ENCODE peak calls at places on chromosome 17, in four cellular contexts. One of them, this sample, is unnamed.

GRCh38 chr17:39679521-39680192 is 8.2 kb downstream of the PGAP3 start:
- DNase-seq in HuH-7.5: no peak
- DNase-seq in stimulated activated CD4-positive, alpha-beta T cell treated with anti-CD3 and anti-CD28 coated beads, TNF-alpha, amount 100 ng/mL, for 1 hour: no peak
- DNase-seq in stimulated activated CD8-positive, alpha-beta memory T cell treated with anti-CD3 and anti-CD28 coated beads, Interleukin-4, amount 100 ng/mL, for 1 hour: no peak
- DNase-seq in this sample: no peak

GRCh38 chr17:77110006-77110374 is 30.8 kb upstream of the SEC14L1 start:
- DNase-seq in HuH-7.5: no peak
- DNase-seq in stimulated activated CD4-positive, alpha-beta T cell treated with anti-CD3 and anti-CD28 coated beads, TNF-alpha, amount 100 ng/mL, for 1 hour: no peak
- DNase-seq in stimulated activated CD8-positive, alpha-beta memory T cell treated with anti-CD3 and anti-CD28 coated beads, Interleukin-4, amount 100 ng/mL, for 1 hour: no peak
- DNase-seq in this sample: peak

GRCh38 chr17:40901981-40902862 is 17.2 kb upstream of the KRT20 start:
- DNase-seq in HuH-7.5: peak
- DNase-seq in stimulated activated CD4-positive, alpha-beta T cell treated with anti-CD3 and anti-CD28 coated beads, TNF-alpha, amount 100 ng/mL, for 1 hour: no peak
- DNase-seq in stimulated activated CD8-positive, alpha-beta memory T cell treated with anti-CD3 and anti-CD28 coated beads, Interleukin-4, amount 100 ng/mL, for 1 hour: no peak
- DNase-seq in this sample: peak

GRCh38 chr17:27294689-27295630 is 1.0 kb downstream of the WSB1 start:
- DNase-seq in HuH-7.5: peak
- DNase-seq in stimulated activated CD4-positive, alpha-beta T cell treated with anti-CD3 and anti-CD28 coated beads, TNF-alpha, amount 100 ng/mL, for 1 hour: peak
- DNase-seq in stimulated activated CD8-positive, alpha-beta memory T cell treated with anti-CD3 and anti-CD28 coated beads, Interleukin-4, amount 100 ng/mL, for 1 hour: peak
- DNase-seq in this sample: peak

GRCh38 chr17:56665864-56666263 is 72.4 kb downstream of the NOG start:
- DNase-seq in HuH-7.5: no peak
- DNase-seq in stimulated activated CD4-positive, alpha-beta T cell treated with anti-CD3 and anti-CD28 coated beads, TNF-alpha, amount 100 ng/mL, for 1 hour: no peak
- DNase-seq in stimulated activated CD8-positive, alpha-beta memory T cell treated with anti-CD3 and anti-CD28 coated beads, Interleukin-4, amount 100 ng/mL, for 1 hour: no peak
- DNase-seq in this sample: no peak

GRCh38 chr17:58666858-58667267 is 25.0 kb downstream of the TEX14 start:
- DNase-seq in HuH-7.5: no peak
- DNase-seq in stimulated activated CD4-positive, alpha-beta T cell treated with anti-CD3 and anti-CD28 coated beads, TNF-alpha, amount 100 ng/mL, for 1 hour: no peak
- DNase-seq in stimulated activated CD8-positive, alpha-beta memory T cell treated with anti-CD3 and anti-CD28 coated beads, Interleukin-4, amount 100 ng/mL, for 1 hour: peak
- DNase-seq in this sample: peak

GRCh38 chr17:69640073-69640472 is 225.6 kb downstream of the MAP2K6 start:
- DNase-seq in HuH-7.5: no peak
- DNase-seq in stimulated activated CD4-positive, alpha-beta T cell treated with anti-CD3 and anti-CD28 coated beads, TNF-alpha, amount 100 ng/mL, for 1 hour: no peak
- DNase-seq in stimulated activated CD8-positive, alpha-beta memory T cell treated with anti-CD3 and anti-CD28 coated beads, Interleukin-4, amount 100 ng/mL, for 1 hour: no peak
- DNase-seq in this sample: no peak

GRCh38 chr17:52105601-52106000 is 52.9 kb downstream of the CA10 start:
- DNase-seq in HuH-7.5: no peak
- DNase-seq in stimulated activated CD4-positive, alpha-beta T cell treated with anti-CD3 and anti-CD28 coated beads, TNF-alpha, amount 100 ng/mL, for 1 hour: no peak
- DNase-seq in stimulated activated CD8-positive, alpha-beta memory T cell treated with anti-CD3 and anti-CD28 coated beads, Interleukin-4, amount 100 ng/mL, for 1 hour: no peak
- DNase-seq in this sample: no peak

GRCh38 chr17:48374650-48375230 is 55.3 kb downstream of the SKAP1 start:
- DNase-seq in HuH-7.5: peak
- DNase-seq in stimulated activated CD4-positive, alpha-beta T cell treated with anti-CD3 and anti-CD28 coated beads, TNF-alpha, amount 100 ng/mL, for 1 hour: no peak
- DNase-seq in stimulated activated CD8-positive, alpha-beta memory T cell treated with anti-CD3 and anti-CD28 coated beads, Interleukin-4, amount 100 ng/mL, for 1 hour: no peak
- DNase-seq in this sample: no peak

GRCh38 chr17:29143894-29144293 is 36.3 kb downstream of the MYO18A start:
- DNase-seq in HuH-7.5: peak
- DNase-seq in stimulated activated CD4-positive, alpha-beta T cell treated with anti-CD3 and anti-CD28 coated beads, TNF-alpha, amount 100 ng/mL, for 1 hour: no peak
- DNase-seq in stimulated activated CD8-positive, alpha-beta memory T cell treated with anti-CD3 and anti-CD28 coated beads, Interleukin-4, amount 100 ng/mL, for 1 hour: no peak
- DNase-seq in this sample: no peak

GRCh38 chr17:55290721-55291507 is 26.2 kb downstream of the HLF start:
- DNase-seq in HuH-7.5: no peak
- DNase-seq in stimulated activated CD4-positive, alpha-beta T cell treated with anti-CD3 and anti-CD28 coated beads, TNF-alpha, amount 100 ng/mL, for 1 hour: no peak
- DNase-seq in stimulated activated CD8-positive, alpha-beta memory T cell treated with anti-CD3 and anti-CD28 coated beads, Interleukin-4, amount 100 ng/mL, for 1 hour: no peak
- DNase-seq in this sample: no peak

GRCh38 chr17:59001158-59001814 is 105.4 kb downstream of the TRIM37 start:
- DNase-seq in HuH-7.5: no peak
- DNase-seq in stimulated activated CD4-positive, alpha-beta T cell treated with anti-CD3 and anti-CD28 coated beads, TNF-alpha, amount 100 ng/mL, for 1 hour: peak
- DNase-seq in stimulated activated CD8-positive, alpha-beta memory T cell treated with anti-CD3 and anti-CD28 coated beads, Interleukin-4, amount 100 ng/mL, for 1 hour: peak
- DNase-seq in this sample: peak

GRCh38 chr17:3843935-3844516 is 2.0 kb downstream of the NCBP3 start:
- DNase-seq in HuH-7.5: peak
- DNase-seq in stimulated activated CD4-positive, alpha-beta T cell treated with anti-CD3 and anti-CD28 coated beads, TNF-alpha, amount 100 ng/mL, for 1 hour: no peak
- DNase-seq in stimulated activated CD8-positive, alpha-beta memory T cell treated with anti-CD3 and anti-CD28 coated beads, Interleukin-4, amount 100 ng/mL, for 1 hour: peak
- DNase-seq in this sample: no peak

GRCh38 chr17:6755281-6755680 is 565 bp upstream of the XAF1 start:
- DNase-seq in HuH-7.5: no peak
- DNase-seq in stimulated activated CD4-positive, alpha-beta T cell treated with anti-CD3 and anti-CD28 coated beads, TNF-alpha, amount 100 ng/mL, for 1 hour: no peak
- DNase-seq in stimulated activated CD8-positive, alpha-beta memory T cell treated with anti-CD3 and anti-CD28 coated beads, Interleukin-4, amount 100 ng/mL, for 1 hour: no peak
- DNase-seq in this sample: no peak

GRCh38 chr17:75110307-75110937 is 653 bp downstream of the ARMC7 start:
- DNase-seq in HuH-7.5: no peak
- DNase-seq in stimulated activated CD4-positive, alpha-beta T cell treated with anti-CD3 and anti-CD28 coated beads, TNF-alpha, amount 100 ng/mL, for 1 hour: no peak
- DNase-seq in stimulated activated CD8-positive, alpha-beta memory T cell treated with anti-CD3 and anti-CD28 coated beads, Interleukin-4, amount 100 ng/mL, for 1 hour: no peak
- DNase-seq in this sample: no peak

GRCh38 chr17:20784100-20784665 is 204.7 kb downstream of the CDRT15L2 start:
- DNase-seq in HuH-7.5: no peak
- DNase-seq in stimulated activated CD4-positive, alpha-beta T cell treated with anti-CD3 and anti-CD28 coated beads, TNF-alpha, amount 100 ng/mL, for 1 hour: no peak
- DNase-seq in stimulated activated CD8-positive, alpha-beta memory T cell treated with anti-CD3 and anti-CD28 coated beads, Interleukin-4, amount 100 ng/mL, for 1 hour: no peak
- DNase-seq in this sample: no peak

GRCh38 chr17:63960430-63960829 is 12.3 kb downstream of the SCN4A start:
- DNase-seq in HuH-7.5: no peak
- DNase-seq in stimulated activated CD4-positive, alpha-beta T cell treated with anti-CD3 and anti-CD28 coated beads, TNF-alpha, amount 100 ng/mL, for 1 hour: no peak
- DNase-seq in stimulated activated CD8-positive, alpha-beta memory T cell treated with anti-CD3 and anti-CD28 coated beads, Interleukin-4, amount 100 ng/mL, for 1 hour: no peak
- DNase-seq in this sample: no peak

GRCh38 chr17:17141860-17142552 is 64.1 kb downstream of the PLD6 start:
- DNase-seq in HuH-7.5: peak
- DNase-seq in stimulated activated CD4-positive, alpha-beta T cell treated with anti-CD3 and anti-CD28 coated beads, TNF-alpha, amount 100 ng/mL, for 1 hour: peak
- DNase-seq in stimulated activated CD8-positive, alpha-beta memory T cell treated with anti-CD3 and anti-CD28 coated beads, Interleukin-4, amount 100 ng/mL, for 1 hour: no peak
- DNase-seq in this sample: peak

GRCh38 chr17:7858487-7858832 is 657 bp downstream of the CYB5D1 start:
- DNase-seq in HuH-7.5: no peak
- DNase-seq in stimulated activated CD4-positive, alpha-beta T cell treated with anti-CD3 and anti-CD28 coated beads, TNF-alpha, amount 100 ng/mL, for 1 hour: no peak
- DNase-seq in stimulated activated CD8-positive, alpha-beta memory T cell treated with anti-CD3 and anti-CD28 coated beads, Interleukin-4, amount 100 ng/mL, for 1 hour: no peak
- DNase-seq in this sample: no peak